ENCODE peak calls at places on chromosomes 3 and 15, in six cellular contexts. X is PC-3, T is HCT116, H is hepatocyte, D is fibroblast of the aortic adventitia, N is astrocyte of the spinal cord. V is an unnamed sample.

GRCh38 chr3:108051005-108051404 is 39.8 kb downstream of the CD47 start:
- DNase-seq in X (peak), T (no peak), H (no peak), D (no peak), N (no peak), V (peak)

GRCh38 chr3:59251899-59252298 is 202.1 kb upstream of the CFAP20DC start:
- DNase-seq in X (peak), T (no peak), H (no peak), D (peak), N (peak), V (peak)

GRCh38 chr3:196341142-196341541 is 3.0 kb upstream of the TM4SF19 start:
- DNase-seq in X (peak), T (no peak), H (no peak), D (peak), N (peak), V (peak)

GRCh38 chr3:85360742-85361387 is 402.1 kb downstream of the CADM2 start:
- DNase-seq in X (peak), T (no peak), H (peak), D (no peak), N (peak), V (peak)

GRCh38 chr15:45166792-45167630 is 20.8 kb downstream of the SHF start:
- DNase-seq in X (peak), T (peak), H (peak), D (peak), N (peak), V (peak)

GRCh38 chr15:74954515-74954914 is 2.1 kb downstream of the RPP25 start:
- DNase-seq in X (no peak), T (no peak), H (peak), D (peak), N (peak), V (no peak)

GRCh38 chr3:65401359-65401810 is 637.3 kb downstream of the MAGI1 start:
- DNase-seq in X (no peak), T (no peak), H (no peak), D (no peak), N (peak), V (no peak)

GRCh38 chr15:99131441-99132023 is 26.7 kb downstream of the SYNM start:
- DNase-seq in X (no peak), T (no peak), H (peak), D (no peak), N (no peak), V (no peak)

GRCh38 chr15:68305420-68305871 is 27.9 kb downstream of the FEM1B start:
- DNase-seq in X (no peak), T (no peak), H (no peak), D (no peak), N (no peak), V (peak)

DNA sequence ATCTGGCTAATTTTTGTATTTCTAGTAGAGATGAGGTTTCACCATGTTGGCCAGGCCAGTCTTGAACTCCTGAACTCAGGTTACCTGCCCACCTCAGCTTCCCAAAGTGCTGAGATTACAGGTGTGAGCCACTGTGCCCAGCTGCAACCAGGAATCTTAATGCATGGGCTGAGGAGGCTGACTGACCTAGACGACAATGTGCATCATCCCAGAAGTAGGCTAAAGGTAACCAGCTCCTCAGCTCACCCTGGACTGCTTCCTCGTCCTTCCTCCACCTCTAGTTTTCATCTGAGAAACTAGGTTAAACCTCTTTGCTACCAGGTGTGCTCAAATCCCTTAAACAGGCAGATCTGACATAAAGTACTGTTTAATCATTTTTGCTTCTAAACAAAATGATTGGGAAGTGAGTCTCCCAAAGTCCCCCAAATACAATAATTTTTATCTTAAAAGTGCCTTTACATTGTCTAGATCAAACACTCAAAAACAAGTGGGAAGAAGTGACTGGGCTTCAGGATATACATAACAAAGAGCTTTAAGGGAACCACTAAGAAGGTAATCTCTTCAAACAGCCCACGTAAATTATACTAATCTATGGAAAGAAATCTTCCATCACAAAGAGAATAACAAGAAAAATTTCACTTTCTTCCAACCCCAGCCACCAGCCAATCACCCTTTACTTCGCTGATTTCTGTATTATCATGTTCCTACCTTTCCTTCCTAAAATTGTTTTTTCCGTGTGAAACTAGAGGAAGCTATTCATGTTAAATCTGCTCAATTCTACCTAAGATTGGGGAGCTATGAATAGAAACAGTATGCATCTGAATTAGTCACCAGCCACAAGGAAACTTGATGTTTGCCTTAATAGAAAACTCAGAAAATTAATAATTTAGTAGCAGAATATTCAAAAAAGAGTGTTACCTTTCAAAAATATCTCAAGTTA is 34.7 kb downstream of the IGF2BP2 start:
- DNase-seq in X (peak), T (no peak), H (no peak), D (no peak), N (no peak), V (no peak)
- H3K4me3 ChIP-seq in X (peak), T (no peak), H (no peak), D (no peak), N (no peak), V (no peak)

DNA sequence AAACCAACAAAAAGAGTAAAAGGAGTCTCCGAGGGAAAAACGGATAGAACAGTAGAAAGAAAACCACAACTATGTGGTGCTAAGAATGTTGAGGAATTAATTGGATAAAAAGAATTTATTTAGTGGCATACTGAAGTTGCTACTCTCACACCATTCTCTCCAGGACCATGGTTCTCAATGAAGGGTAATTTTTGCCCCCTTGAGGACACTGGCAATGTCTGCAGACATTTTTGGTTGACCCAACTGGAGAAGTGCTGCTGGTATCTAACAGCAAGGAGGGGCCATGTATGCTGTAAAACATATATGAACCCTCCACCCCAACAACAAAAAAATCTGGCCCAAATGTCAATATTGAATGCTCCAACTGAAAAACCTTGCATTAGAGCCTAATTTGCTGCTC is 85.9 kb upstream of the CSPG5 start:
- DNase-seq in X (peak), T (peak), H (no peak), D (no peak), N (peak), V (no peak)
- TF ChIP-seq CTCF in X (peak), T (peak), H (peak), D (peak), N (peak), V (peak)

GRCh38 chr15:33068007-33068441 is 126.5 kb downstream of the FMN1 start:
- DNase-seq in X (peak), T (no peak), H (peak), D (no peak), N (peak), V (peak)

GRCh38 chr15:33069161-33069560 is 125.4 kb downstream of the FMN1 start:
- DNase-seq in X (no peak), T (no peak), H (no peak), D (no peak), N (no peak), V (no peak)

GRCh38 chr15:33068531-33068990 is 126.0 kb downstream of the FMN1 start:
- DNase-seq in X (peak), T (no peak), H (no peak), D (no peak), N (peak), V (peak)

GRCh38 chr15:33066584-33066983 is 127.9 kb downstream of the FMN1 start:
- DNase-seq in X (no peak), T (no peak), H (no peak), D (no peak), N (no peak), V (no peak)

DNA sequence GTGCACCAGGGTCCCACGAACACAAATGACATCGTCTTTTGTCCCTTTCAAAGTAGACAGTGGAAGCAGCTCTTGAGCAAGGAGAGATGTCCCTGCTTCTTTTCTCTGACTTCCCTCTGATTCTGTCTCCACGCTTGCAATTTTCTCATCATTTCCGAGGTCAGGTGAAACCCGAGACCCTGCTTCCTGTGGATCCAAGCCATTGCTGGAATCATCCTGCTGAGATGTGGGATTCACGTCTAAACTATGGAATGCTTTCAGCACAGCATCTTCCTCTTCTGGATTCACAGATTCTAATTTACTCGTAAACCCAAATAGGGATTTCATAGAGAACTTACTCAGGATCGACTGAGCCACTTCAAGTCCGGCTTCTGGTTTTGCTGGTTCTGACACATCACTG is 127.1 kb downstream of the FMN1 start:
- DNase-seq in X (peak), T (no peak), H (no peak), D (no peak), N (peak), V (peak)
- H3K4me3 ChIP-seq in X (peak), T (no peak), H (no peak), D (no peak), N (no peak), V (no peak)

GRCh38 chr3:12046406-12046805 is 42.2 kb downstream of the SYN2 start:
- DNase-seq in X (peak), T (peak), H (peak), D (no peak), N (peak), V (peak)
- TF ChIP-seq CTCF in X (peak), T (peak), H (peak), D (peak), N (peak), V (peak)

GRCh38 chr3:133872161-133872560 is 23.5 kb downstream of the RAB6B start:
- DNase-seq in X (no peak), T (no peak), H (no peak), D (no peak), N (no peak), V (no peak)
- H3K4me3 ChIP-seq in X (no peak), T (no peak), H (no peak), D (no peak), N (no peak), V (no peak)

GRCh38 chr15:79009388-79009787 is 64.5 kb upstream of the CTSH start:
- DNase-seq in X (no peak), T (no peak), H (no peak), D (no peak), N (no peak), V (no peak)

GRCh38 chr15:79006071-79006470 is 61.2 kb upstream of the CTSH start:
- DNase-seq in X (no peak), T (no peak), H (no peak), D (no peak), N (no peak), V (no peak)

GRCh38 chr15:79004336-79004735 is 59.5 kb upstream of the CTSH start:
- DNase-seq in X (peak), T (peak), H (peak), D (peak), N (peak), V (peak)

GRCh38 chr15:79008666-79009065 is 63.8 kb upstream of the CTSH start:
- DNase-seq in X (no peak), T (no peak), H (no peak), D (no peak), N (no peak), V (no peak)

DNA sequence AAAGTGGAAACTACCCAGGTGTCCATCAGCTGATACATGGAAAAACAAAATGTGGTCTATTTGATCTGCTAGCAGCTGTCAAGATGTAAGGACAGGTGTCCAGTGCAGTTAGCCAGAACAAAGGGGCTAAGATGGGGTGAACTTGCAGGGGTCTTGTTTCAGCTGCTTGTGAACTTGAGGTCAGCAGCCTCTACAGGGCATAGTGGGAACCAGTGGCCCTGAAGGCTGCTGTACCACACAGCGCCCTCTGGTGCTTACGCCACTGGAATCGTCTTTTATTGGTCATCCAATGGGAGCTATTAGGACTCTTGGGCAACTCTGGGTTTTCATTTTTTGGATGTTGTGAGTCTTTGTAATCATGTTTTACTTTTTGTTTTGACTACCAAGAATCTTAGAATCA is 62.2 kb upstream of the CTSH start:
- DNase-seq in X (peak), T (peak), H (peak), D (peak), N (peak), V (peak)
- TF ChIP-seq CTCF in X (peak), T (peak), H (peak), D (peak), N (peak), V (peak)

GRCh38 chr3:19967208-19967607 is 20.3 kb downstream of the RAB5A start:
- DNase-seq in X (no peak), T (no peak), H (no peak), D (no peak), N (no peak), V (no peak)
- H3K4me3 ChIP-seq in X (no peak), T (no peak), H (no peak), D (no peak), N (no peak), V (no peak)

GRCh38 chr3:159664011-159664410 is 324.6 kb upstream of the IL12A start:
- DNase-seq in X (peak), T (no peak), H (no peak), D (no peak), N (no peak), V (peak)
- TF ChIP-seq CTCF in X (no peak), T (no peak), H (no peak), D (no peak), N (no peak), V (no peak)

GRCh38 chr3:42501321-42501680 is 1.1 kb upstream of the VIPR1 start:
- DNase-seq in X (no peak), T (no peak), H (no peak), D (no peak), N (no peak), V (no peak)
- H3K4me3 ChIP-seq in X (no peak), T (no peak), H (peak), D (no peak), N (no peak), V (peak)

DNA sequence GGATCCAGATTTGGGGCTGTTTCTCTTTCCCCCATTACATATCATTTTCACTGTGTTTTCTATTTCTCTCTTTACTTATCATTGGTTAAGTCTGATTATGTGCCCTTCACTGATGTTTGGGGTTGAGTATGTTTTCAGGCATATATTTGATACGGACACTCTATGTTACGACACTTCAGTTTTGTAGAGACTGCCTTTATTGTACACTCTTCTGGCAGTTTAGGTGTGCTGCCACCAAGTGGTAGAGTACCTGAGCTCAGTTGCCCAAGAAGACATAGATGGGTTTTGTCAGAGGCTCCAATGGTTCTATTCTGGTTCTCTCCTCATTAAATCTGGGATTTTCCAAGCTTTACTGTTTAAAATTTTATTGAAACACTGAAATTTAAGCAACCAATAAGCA is 255.0 kb upstream of the ROPN1 start:
- DNase-seq in X (peak), T (peak), H (peak), D (no peak), N (no peak), V (peak)
- TF ChIP-seq CTCF in X (peak), T (peak), H (peak), D (peak), N (peak), V (peak)